ENCODE peak calls at places on chromosomes 16 and 17, in six cellular contexts. Y, A, W, Z, C and J are unnamed samples.

GRCh38 chr16:64133396-64133795 is 988.5 kb downstream of the CDH11 start:
- DNase-seq in Y (no peak), A (no peak), W (no peak), Z (no peak), C (no peak), J (no peak)

GRCh38 chr17:10623786-10624338 is 33.2 kb downstream of the MYH3 start:
- DNase-seq in Y (no peak), A (no peak), W (no peak), Z (no peak), C (no peak), J (no peak)

GRCh38 chr16:26889751-26890150 is 177.0 kb upstream of the C16orf82 start:
- DNase-seq in Y (no peak), A (peak), W (no peak), Z (no peak), C (no peak), J (no peak)

GRCh38 chr17:49358638-49359247 is 3.3 kb downstream of the ZNF652 start:
- DNase-seq in Y (no peak), A (peak), W (no peak), Z (no peak), C (no peak), J (peak)

GRCh38 chr16:67936124-67936875 is at the start of gene PSMB10:
- DNase-seq in Y (no peak), A (peak), W (no peak), Z (peak), C (peak), J (no peak)

GRCh38 chr17:5608696-5609095 is 24.4 kb upstream of the NLRP1 start:
- DNase-seq in Y (no peak), A (no peak), W (no peak), Z (no peak), C (no peak), J (no peak)

GRCh38 chr17:80441133-80441578 is 26.2 kb downstream of the ENDOV start:
- DNase-seq in Y (peak), A (peak), W (no peak), Z (no peak), C (peak), J (peak)

GRCh38 chr17:56540791-56541190 is 52.7 kb upstream of the NOG start:
- DNase-seq in Y (no peak), A (no peak), W (no peak), Z (no peak), C (no peak), J (no peak)

GRCh38 chr17:35404360-35404759 is 27.9 kb downstream of the SLFN12 start:
- DNase-seq in Y (no peak), A (peak), W (no peak), Z (no peak), C (no peak), J (no peak)

GRCh38 chr16:86620184-86620583 is 41.8 kb downstream of the FOXL1 start:
- DNase-seq in Y (no peak), A (no peak), W (no peak), Z (no peak), C (no peak), J (no peak)

GRCh38 chr16:47694543-47694942 is 233.4 kb downstream of the PHKB start:
- DNase-seq in Y (no peak), A (no peak), W (no peak), Z (no peak), C (no peak), J (no peak)

GRCh38 chr17:45292696-45293412 is 24.0 kb downstream of the MAP3K14 start:
- DNase-seq in Y (no peak), A (no peak), W (no peak), Z (no peak), C (no peak), J (no peak)

GRCh38 chr17:14301761-14302401 is 1.0 kb downstream of the HS3ST3B1 start:
- DNase-seq in Y (peak), A (peak), W (peak), Z (peak), C (peak), J (peak)

GRCh38 chr17:20952183-20952582 is 90.6 kb downstream of the USP22 start:
- DNase-seq in Y (no peak), A (no peak), W (no peak), Z (no peak), C (no peak), J (no peak)

GRCh38 chr17:70321388-70321787 is 152.1 kb downstream of the KCNJ2 start:
- DNase-seq in Y (no peak), A (no peak), W (no peak), Z (no peak), C (no peak), J (no peak)

GRCh38 chr17:41451154-41451728 is 10.5 kb upstream of the KRT38 start:
- DNase-seq in Y (peak), A (peak), W (peak), Z (no peak), C (no peak), J (no peak)

GRCh38 chr16:31301708-31302400 is 42.1 kb downstream of the ITGAM start:
- DNase-seq in Y (no peak), A (peak), W (peak), Z (no peak), C (no peak), J (peak)

GRCh38 chr17:44253021-44253420 is 14.9 kb downstream of the SLC4A1 start:
- DNase-seq in Y (no peak), A (no peak), W (no peak), Z (no peak), C (no peak), J (no peak)

GRCh38 chr16:3907586-3907985 is 27.1 kb upstream of the CREBBP start:
- DNase-seq in Y (no peak), A (no peak), W (no peak), Z (no peak), C (no peak), J (no peak)

GRCh38 chr16:68564367-68564985 is 25.4 kb downstream of the ZFP90 start:
- DNase-seq in Y (peak), A (no peak), W (peak), Z (no peak), C (no peak), J (no peak)

GRCh38 chr17:64984776-64985521 is 65.7 kb upstream of the LRRC37A3 start:
- DNase-seq in Y (no peak), A (peak), W (peak), Z (no peak), C (no peak), J (peak)

GRCh38 chr17:1059131-1059795 is 62.3 kb downstream of the TIMM22 start:
- DNase-seq in Y (no peak), A (no peak), W (no peak), Z (no peak), C (no peak), J (no peak)

GRCh38 chr17:55677449-55677848 is 45.2 kb downstream of the TMEM100 start:
- DNase-seq in Y (no peak), A (no peak), W (no peak), Z (no peak), C (no peak), J (no peak)

GRCh38 chr17:29140631-29141483 is 39.3 kb downstream of the MYO18A start:
- DNase-seq in Y (no peak), A (no peak), W (no peak), Z (no peak), C (no peak), J (peak)

GRCh38 chr17:14308965-14309879 is 8.3 kb downstream of the HS3ST3B1 start:
- DNase-seq in Y (peak), A (peak), W (peak), Z (peak), C (peak), J (peak)

GRCh38 chr17:4236456-4236855 is 27.3 kb downstream of the ANKFY1 start:
- DNase-seq in Y (no peak), A (peak), W (no peak), Z (no peak), C (no peak), J (no peak)

GRCh38 chr17:17780941-17781590 is 55.7 kb downstream of the SREBF1 start:
- DNase-seq in Y (peak), A (peak), W (no peak), Z (peak), C (no peak), J (no peak)

GRCh38 chr16:89325861-89326471 is 108.5 kb downstream of the ZNF778 start:
- DNase-seq in Y (peak), A (peak), W (peak), Z (peak), C (no peak), J (peak)

GRCh38 chr16:51984395-51984794 is 562.5 kb downstream of the TOX3 start:
- DNase-seq in Y (no peak), A (no peak), W (no peak), Z (no peak), C (no peak), J (no peak)

GRCh38 chr17:8611671-8612298 is 18.7 kb downstream of the MYH10 start:
- DNase-seq in Y (no peak), A (peak), W (peak), Z (no peak), C (no peak), J (no peak)